ENCODE peak calls at places on chromosomes 6 and 20, in ten cellular contexts. P, K, W, S, B, E, V, T, U and C are unnamed samples.

GRCh38 chr6:29071831-29072723 is 15.0 kb downstream of the OR2B3 start:
- DNase-seq in V (no peak), W (no peak), E (peak; percentile 53), P (peak; percentile 42), U (peak; percentile 25), S (no peak), B (no peak), T (peak; percentile 20), K (peak; percentile 82), C (peak; percentile 17)

GRCh38 chr6:122620902-122621301 is 10.7 kb downstream of the PKIB start:
- DNase-seq in K (no peak), B (no peak), E (no peak), P (peak; percentile 19), V (no peak), T (no peak), W (no peak), U (no peak), S (no peak), C (no peak)

GRCh38 chr6:129920103-129920798 is 59.1 kb upstream of the TMEM244 start:
- DNase-seq in S (no peak), V (no peak), W (no peak), K (no peak), B (no peak), P (no peak), U (no peak), E (no peak), T (peak; percentile 41), C (no peak)

GRCh38 chr6:163943647-163944395 is 529.3 kb downstream of the QKI start:
- DNase-seq in U (no peak), S (no peak), V (no peak), E (peak; percentile 41), T (no peak), P (no peak), W (no peak), B (peak; percentile 59), K (peak; percentile 98), C (no peak)

GRCh38 chr20:15703171-15703911 is 869.9 kb downstream of the KIF16B start:
- DNase-seq in V (no peak), S (no peak), K (no peak), B (no peak), W (no peak), T (no peak), E (no peak), U (peak; percentile 85), P (peak; percentile 96), C (no peak)

GRCh38 chr6:129672883-129673631 is 36.9 kb downstream of the ARHGAP18 start:
- DNase-seq in W (no peak), S (no peak), U (peak; percentile 88), K (no peak), E (no peak), B (no peak), V (no peak), P (peak; percentile 65), T (no peak), C (no peak)

GRCh38 chr6:116773886-116774285 is 8.4 kb upstream of the FAM162B start:
- DNase-seq in B (no peak), K (no peak), E (no peak), V (no peak), S (no peak), W (no peak), P (no peak), U (no peak), T (no peak), C (no peak)

GRCh38 chr6:80003841-80004198 is 629 bp upstream of the TTK start:
- DNase-seq in B (peak; percentile 6), U (no peak), W (peak; percentile 63), S (peak; percentile 9), T (peak; percentile 29), K (no peak), E (no peak), V (peak; percentile 14), P (no peak), C (no peak)

GRCh38 chr6:108648186-108648585 is 87.5 kb downstream of the FOXO3 start:
- DNase-seq in K (no peak), P (no peak), U (no peak), W (no peak), V (no peak), T (no peak), S (no peak), B (no peak), E (no peak), C (no peak)

GRCh38 chr20:610130-611046 is at the start of gene TCF15:
- DNase-seq in E (peak; percentile 86), V (no peak), T (no peak), K (peak; percentile 87), S (no peak), B (peak; percentile 78), W (no peak), P (peak; percentile 4), U (peak; percentile 34), C (no peak)

GRCh38 chr6:157728183-157728881 is 94.7 kb upstream of the SNX9 start:
- DNase-seq in B (no peak), U (no peak), P (no peak), E (no peak), W (no peak), T (peak; percentile 43), V (no peak), S (no peak), K (no peak), C (no peak)

GRCh38 chr20:10649817-10650200 is 24.0 kb downstream of the JAG1 start:
- DNase-seq in E (no peak), B (no peak), S (no peak), T (no peak), W (no peak), U (no peak), P (no peak), K (no peak), V (no peak), C (no peak)

GRCh38 chr20:25005220-25005619 is 12.7 kb upstream of the APMAP start:
- DNase-seq in U (no peak), V (no peak), E (no peak), B (no peak), P (no peak), W (no peak), K (no peak), S (no peak), T (peak; percentile 11), C (no peak)

GRCh38 chr20:46028110-46028509 is 905 bp upstream of the SLC12A5 start:
- DNase-seq in U (no peak), W (no peak), E (no peak), V (no peak), K (no peak), P (no peak), S (no peak), T (no peak), B (no peak), C (no peak)

GRCh38 chr20:49483018-49483705 is 694 bp upstream of the KCNB1 start:
- DNase-seq in U (no peak), E (no peak), B (no peak), P (no peak), S (no peak), W (no peak), K (peak; percentile 69), T (no peak), V (no peak), C (no peak)

GRCh38 chr20:50629675-50630055 is 61.7 kb downstream of the RIPOR3 start:
- DNase-seq in T (no peak), P (no peak), U (no peak), E (no peak), B (no peak), K (no peak), S (no peak), W (no peak), V (no peak), C (no peak)

GRCh38 chr6:100457251-100457990 is 7.3 kb downstream of the SIM1 start:
- DNase-seq in P (no peak), E (no peak), V (no peak), S (no peak), T (no peak), B (no peak), W (no peak), K (peak; percentile 60), U (no peak), C (no peak)

GRCh38 chr20:47929368-47930115 is 144.3 kb upstream of the SULF2 start:
- DNase-seq in E (peak; percentile 30), W (no peak), B (no peak), T (no peak), V (no peak), U (peak; percentile 12), P (peak; percentile 90), K (peak; percentile 56), S (peak; percentile 13), C (no peak)

GRCh38 chr6:125688138-125688537 is 61.3 kb upstream of the HEY2 start:
- DNase-seq in V (no peak), W (no peak), S (no peak), E (no peak), K (no peak), T (no peak), U (no peak), B (no peak), P (no peak), C (no peak)
- H3K9me3 ChIP-seq in V (no peaks in the 10 kb centered on the region), W (no peaks in the 10 kb centered on the region), S (no peaks in the 10 kb centered on the region), E (no peaks in the 10 kb centered on the region), K (no peaks in the 10 kb centered on the region), T (no peaks in the 10 kb centered on the region), U (no peaks in the 10 kb centered on the region), B (peaks cover 12% of the 10 kb centered on the region), P (no peaks in the 10 kb centered on the region), C (no peaks in the 10 kb centered on the region)

GRCh38 chr20:29300579-29301551 is 1956.6 kb upstream of the DEFB115 start:
- DNase-seq in E (no peak), W (no peak), B (no peak), U (no peak), T (no peak), K (no peak), S (no peak), P (no peak), V (no peak), C (no peak)
- H3K9me3 ChIP-seq in E (no peaks in the 10 kb centered on the region), W (no peaks in the 10 kb centered on the region), B (peaks cover 6% of the 10 kb centered on the region), U (peaks cover 7% of the 10 kb centered on the region), T (no peaks in the 10 kb centered on the region), K (no peaks in the 10 kb centered on the region), S (no peaks in the 10 kb centered on the region), P (peaks cover 52% of the 10 kb centered on the region), V (peaks cover 40% of the 10 kb centered on the region), C (no peaks in the 10 kb centered on the region)

DNA sequence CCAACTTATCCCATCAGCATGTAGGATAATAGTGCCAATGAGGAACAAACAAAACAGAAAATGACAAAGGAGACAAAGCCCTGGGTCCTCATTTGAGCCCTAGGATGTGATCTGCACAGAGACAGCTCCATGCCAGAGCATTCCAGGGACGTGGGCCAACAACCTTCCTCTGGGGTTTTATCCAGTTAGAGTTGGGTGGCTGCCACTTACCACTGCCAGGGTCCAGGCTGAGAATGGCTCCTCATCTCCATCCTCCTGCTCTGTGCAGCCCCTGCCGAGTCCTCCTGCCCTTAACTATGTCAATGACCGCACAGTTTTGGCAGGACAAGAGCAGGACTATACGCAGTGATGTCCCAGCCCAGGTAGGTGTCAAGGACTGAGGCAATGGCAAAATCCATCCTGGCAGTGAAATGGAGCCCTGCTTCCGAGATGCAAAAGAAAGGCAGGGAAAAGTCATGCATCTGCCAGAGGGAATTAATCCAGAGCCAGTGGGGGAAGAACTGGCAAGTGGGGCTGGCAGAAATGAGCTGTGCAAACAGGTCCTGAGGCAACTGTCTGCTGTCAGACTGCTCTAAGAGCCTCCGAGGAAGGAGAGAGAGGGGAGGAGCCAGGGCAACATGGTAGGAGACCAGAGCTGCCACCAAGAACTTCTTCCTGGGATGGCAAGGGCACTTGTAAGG is 449.4 kb downstream of the PTPRT start:
- DNase-seq in W (no peak), U (no peak), T (no peak), E (no peak), V (no peak), K (no peak), B (peak; percentile 12), S (no peak), P (no peak), C (no peak)
- H3K9me3 ChIP-seq in W (no peaks in the 10 kb centered on the region), U (peaks cover 4% of the 10 kb centered on the region), T (no peaks in the 10 kb centered on the region), E (no peaks in the 10 kb centered on the region), V (no peaks in the 10 kb centered on the region), K (no peaks in the 10 kb centered on the region), B (peaks cover 10% of the 10 kb centered on the region), S (no peaks in the 10 kb centered on the region), P (peaks cover 41% of the 10 kb centered on the region), C (no peaks in the 10 kb centered on the region)

GRCh38 chr6:37966801-37967200 is 147.3 kb downstream of the ZFAND3 start:
- DNase-seq in P (peak; percentile 30), W (no peak), B (no peak), S (no peak), E (no peak), V (no peak), K (no peak), U (no peak), T (no peak), C (no peak)
- H3K9me3 ChIP-seq in P (no peaks in the 10 kb centered on the region), W (no peaks in the 10 kb centered on the region), B (peaks cover 8% of the 10 kb centered on the region), S (no peaks in the 10 kb centered on the region), E (no peaks in the 10 kb centered on the region), V (no peaks in the 10 kb centered on the region), K (peaks cover 10% of the 10 kb centered on the region), U (no peaks in the 10 kb centered on the region), T (no peaks in the 10 kb centered on the region), C (no peaks in the 10 kb centered on the region)